ENCODE peak calls at places on chromosomes 6 and 20, in six cellular contexts. One of them, this sample, is unnamed.

GRCh38 chr6:125831660-125832059 is 40.9 kb downstream of the NCOA7 start:
- DNase-seq in ACHN: no peak
- DNase-seq in CD8-positive, alpha-beta T cell: no peak
- DNase-seq in H9: no peak
- DNase-seq in AG08395: no peak
- DNase-seq in NCI-H2029: no peak
- DNase-seq in this sample: no peak

GRCh38 chr20:14553774-14554524 is 216.5 kb upstream of the FLRT3 start:
- DNase-seq in CD8-positive, alpha-beta T cell: no peak
- DNase-seq in ACHN: no peak
- DNase-seq in NCI-H2029: no peak
- DNase-seq in H9: no peak
- DNase-seq in AG08395: peak
- DNase-seq in this sample: no peak

GRCh38 chr6:16150098-16150497 is 21.2 kb downstream of the MYLIP start:
- DNase-seq in NCI-H2029: no peak
- DNase-seq in H9: no peak
- DNase-seq in AG08395: no peak
- DNase-seq in CD8-positive, alpha-beta T cell: no peak
- DNase-seq in ACHN: no peak
- DNase-seq in this sample: no peak

GRCh38 chr6:31423550-31423949 is 20.2 kb downstream of the MICA start:
- DNase-seq in CD8-positive, alpha-beta T cell: no peak
- DNase-seq in ACHN: no peak
- DNase-seq in NCI-H2029: no peak
- DNase-seq in H9: no peak
- DNase-seq in AG08395: no peak
- DNase-seq in this sample: no peak

GRCh38 chr6:165729307-165729936 is 66.4 kb upstream of the PDE10A start:
- DNase-seq in ACHN: peak
- DNase-seq in AG08395: peak
- DNase-seq in NCI-H2029: no peak
- DNase-seq in CD8-positive, alpha-beta T cell: no peak
- DNase-seq in H9: no peak
- DNase-seq in this sample: no peak

GRCh38 chr6:137977206-137977605 is 110.1 kb downstream of the TNFAIP3 start:
- DNase-seq in H9: no peak
- DNase-seq in AG08395: no peak
- DNase-seq in CD8-positive, alpha-beta T cell: no peak
- DNase-seq in NCI-H2029: no peak
- DNase-seq in ACHN: no peak
- DNase-seq in this sample: no peak

GRCh38 chr6:126307859-126308258 is 32.1 kb upstream of the CENPW start:
- DNase-seq in ACHN: no peak
- DNase-seq in H9: no peak
- DNase-seq in NCI-H2029: no peak
- DNase-seq in AG08395: peak
- DNase-seq in CD8-positive, alpha-beta T cell: no peak
- DNase-seq in this sample: no peak

GRCh38 chr6:158608221-158608620 is 36.3 kb downstream of the DYNLT1 start:
- DNase-seq in NCI-H2029: no peak
- DNase-seq in CD8-positive, alpha-beta T cell: no peak
- DNase-seq in ACHN: no peak
- DNase-seq in H9: no peak
- DNase-seq in AG08395: no peak
- DNase-seq in this sample: no peak

GRCh38 chr6:143575440-143575839 is 63.9 kb upstream of the FUCA2 start:
- DNase-seq in NCI-H2029: peak
- DNase-seq in CD8-positive, alpha-beta T cell: peak
- DNase-seq in ACHN: peak
- DNase-seq in AG08395: peak
- DNase-seq in H9: peak
- DNase-seq in this sample: no peak

GRCh38 chr6:45681860-45682488 is 304.2 kb upstream of the SUPT3H start:
- DNase-seq in ACHN: peak
- DNase-seq in NCI-H2029: no peak
- DNase-seq in CD8-positive, alpha-beta T cell: no peak
- DNase-seq in H9: no peak
- DNase-seq in AG08395: peak
- DNase-seq in this sample: no peak

GRCh38 chr6:12483712-12484111 is 193.6 kb downstream of the EDN1 start:
- DNase-seq in NCI-H2029: no peak
- DNase-seq in H9: no peak
- DNase-seq in CD8-positive, alpha-beta T cell: no peak
- DNase-seq in AG08395: peak
- DNase-seq in ACHN: peak
- DNase-seq in this sample: peak

GRCh38 chr6:167893416-167893815 is 66.7 kb downstream of the AFDN start:
- DNase-seq in CD8-positive, alpha-beta T cell: no peak
- DNase-seq in ACHN: peak
- DNase-seq in AG08395: peak
- DNase-seq in H9: peak
- DNase-seq in NCI-H2029: no peak
- DNase-seq in this sample: no peak

GRCh38 chr20:10312111-10312510 is 93.5 kb downstream of the SNAP25 start:
- DNase-seq in NCI-H2029: no peak
- DNase-seq in H9: no peak
- DNase-seq in ACHN: no peak
- DNase-seq in CD8-positive, alpha-beta T cell: no peak
- DNase-seq in AG08395: peak
- DNase-seq in this sample: no peak

GRCh38 chr6:148616811-148617210 is 130.0 kb upstream of the UST start:
- DNase-seq in ACHN: no peak
- DNase-seq in H9: no peak
- DNase-seq in AG08395: no peak
- DNase-seq in NCI-H2029: no peak
- DNase-seq in CD8-positive, alpha-beta T cell: no peak
- DNase-seq in this sample: no peak

GRCh38 chr6:31715022-31715683 is at the start of gene LY6G6D:
- DNase-seq in ACHN: no peak
- DNase-seq in CD8-positive, alpha-beta T cell: no peak
- DNase-seq in H9: peak
- DNase-seq in AG08395: no peak
- DNase-seq in NCI-H2029: no peak
- DNase-seq in this sample: no peak

GRCh38 chr20:6956056-6956455 is 188.6 kb downstream of the BMP2 start:
- DNase-seq in H9: no peak
- DNase-seq in NCI-H2029: no peak
- DNase-seq in CD8-positive, alpha-beta T cell: no peak
- DNase-seq in ACHN: no peak
- DNase-seq in AG08395: no peak
- DNase-seq in this sample: no peak

GRCh38 chr6:26053929-26054658 is 33.1 kb upstream of the HFE start:
- DNase-seq in NCI-H2029: no peak
- DNase-seq in ACHN: no peak
- DNase-seq in H9: no peak
- DNase-seq in CD8-positive, alpha-beta T cell: no peak
- DNase-seq in AG08395: no peak
- DNase-seq in this sample: no peak

GRCh38 chr6:90277301-90278011 is 19.2 kb downstream of the BACH2 start:
- DNase-seq in CD8-positive, alpha-beta T cell: no peak
- DNase-seq in AG08395: no peak
- DNase-seq in H9: no peak
- DNase-seq in NCI-H2029: no peak
- DNase-seq in ACHN: no peak
- DNase-seq in this sample: no peak

GRCh38 chr20:58850693-58851174 is at the start of gene GNAS-AS1:
- DNase-seq in ACHN: no peak
- DNase-seq in AG08395: peak
- DNase-seq in NCI-H2029: no peak
- DNase-seq in H9: peak
- DNase-seq in CD8-positive, alpha-beta T cell: peak
- DNase-seq in this sample: no peak

This sample was measured in ascending aorta.